ENCODE peak calls at places on chromosome 4, in five cellular contexts. V is NT2/D1, Q is HepG2, H is H1, L is GM12878. W is an unnamed sample.

GRCh38 chr4:80732010-80732409 is 298.5 kb upstream of the BMP3 start:
- DNase-seq in V (no peak), Q (no peak), H (no peak), L (no peak), W (no peak)

GRCh38 chr4:56134272-56134671 is 185.5 kb downstream of the CEP135 start:
- DNase-seq in V (no peak), Q (peak; percentile 68), H (no peak), L (no peak), W (no peak)

GRCh38 chr4:13559414-13559813 is 15.1 kb upstream of the NKX3-2 start:
- DNase-seq in V (no peak), Q (no peak), H (no peak), L (no peak), W (no peak)

GRCh38 chr4:81460837-81461233 is 10.9 kb downstream of the RASGEF1B start:
- DNase-seq in V (no peak), Q (no peak), H (no peak), L (no peak), W (no peak)

GRCh38 chr4:79585834-79586233 is 177.8 kb upstream of the GK2 start:
- DNase-seq in V (peak; percentile 18), Q (no peak), H (no peak), L (no peak), W (no peak)

GRCh38 chr4:58688603-58689002 is 1578.4 kb upstream of the IGFBP7 start:
- DNase-seq in V (no peak), Q (no peak), H (no peak), L (no peak), W (no peak)

GRCh38 chr4:7677799-7678301 is 243.1 kb upstream of the PSAPL1 start:
- DNase-seq in V (no peak), Q (no peak), H (no peak), L (no peak), W (no peak)

GRCh38 chr4:140254656-140255299 is 100.8 kb upstream of the MAML3 start:
- DNase-seq in V (no peak), Q (no peak), H (no peak), L (no peak), W (no peak)

GRCh38 chr4:55330241-55330640 is 15.8 kb upstream of the SRD5A3 start:
- DNase-seq in V (no peak), Q (no peak), H (no peak), L (no peak), W (no peak)

GRCh38 chr4:98222306-98222705 is 38.9 kb upstream of the RAP1GDS1 start:
- DNase-seq in V (no peak), Q (no peak), H (no peak), L (no peak), W (no peak)

GRCh38 chr4:13989496-13989895 is 362.0 kb upstream of the BOD1L1 start:
- DNase-seq in V (no peak), Q (no peak), H (no peak), L (no peak), W (no peak)

GRCh38 chr4:4443821-4444220 is 56.9 kb downstream of the NSG1 start:
- DNase-seq in V (no peak), Q (no peak), H (no peak), L (no peak), W (no peak)

DNA sequence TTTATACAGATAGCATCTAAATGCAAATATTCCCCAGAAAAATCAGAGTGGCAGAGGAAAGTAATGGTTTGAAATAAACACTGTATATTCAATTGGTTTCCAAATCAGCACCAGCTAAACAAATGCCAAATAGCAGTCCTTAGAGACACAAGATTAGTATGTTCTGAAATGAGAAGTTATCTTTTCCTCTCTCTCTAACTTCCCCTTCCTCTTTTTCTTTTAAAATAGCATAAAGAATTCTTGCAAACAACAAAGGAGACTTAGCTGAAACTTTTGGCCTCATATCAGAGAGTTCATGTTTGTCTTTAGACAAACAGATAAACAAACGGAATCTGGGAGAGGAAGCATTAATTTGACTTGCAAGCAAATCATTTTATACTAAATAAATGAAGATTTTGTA is 398.9 kb downstream of the GBA3 start:
- DNase-seq in V (no peak), Q (no peak), H (no peak), L (no peak), W (no peak)
- TF ChIP-seq SUZ12 in V (no peak), Q (no peak), H (no peak), L (no peak), W (no peak)

DNA sequence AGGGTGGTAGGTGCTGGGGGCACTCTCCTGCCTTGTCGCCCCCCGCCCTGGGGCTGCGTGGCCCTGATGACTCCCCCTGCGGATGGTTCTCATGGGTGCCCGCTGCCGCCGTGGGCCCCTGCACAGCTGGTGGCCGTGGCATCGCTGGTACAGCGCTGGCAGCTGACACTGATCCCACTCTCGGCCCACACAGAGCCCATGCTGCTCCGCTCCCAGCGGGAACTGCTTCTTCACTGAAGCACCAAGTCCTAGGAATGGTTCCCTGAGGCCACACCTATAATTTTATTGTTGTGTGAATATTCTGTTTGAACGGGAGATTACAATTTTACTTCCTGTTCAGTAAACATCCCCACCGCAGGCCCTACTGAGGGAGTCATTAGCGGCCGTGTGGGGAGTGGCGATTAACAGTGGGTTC is 138.6 kb upstream of the NKX1-1 start:
- DNase-seq in V (no peak), Q (no peak), H (no peak), L (no peak), W (no peak)
- TF ChIP-seq SUZ12 in V (no peak), Q (no peak), H (no peak), L (no peak), W (no peak)

DNA sequence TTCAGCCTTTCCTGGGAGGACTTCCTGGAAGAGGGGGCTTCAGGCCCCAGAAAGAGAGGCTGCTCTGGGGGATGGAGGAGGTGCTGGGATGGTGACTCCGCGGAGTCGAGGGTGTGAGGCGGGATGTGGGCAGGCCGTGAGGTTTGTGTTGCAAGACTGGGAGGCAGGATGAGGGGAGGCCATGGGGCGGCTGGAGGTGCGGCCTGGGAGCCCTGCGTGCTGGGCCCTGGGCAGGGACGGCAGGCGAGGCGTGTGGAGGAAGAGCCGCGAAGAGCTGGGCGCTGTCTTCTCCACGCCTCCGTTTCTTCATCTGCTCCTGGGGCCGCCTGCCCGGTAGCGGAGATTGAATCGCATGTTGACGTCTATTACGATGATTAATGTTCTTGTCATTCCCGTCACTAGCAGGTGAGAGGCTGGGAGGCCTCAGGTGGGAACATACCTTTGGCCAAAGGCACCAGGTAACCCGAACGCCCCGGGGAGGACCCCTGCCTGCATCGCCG is 854 bp upstream of the FGFRL1 start:
- DNase-seq in V (no peak), Q (no peak), H (no peak), L (no peak), W (no peak)
- TF ChIP-seq SUZ12 in V (peak; percentile 64), Q (no peak), H (peak; percentile 69), L (no peak), W (no peak)

GRCh38 chr4:109215511-109215910 is 86.9 kb downstream of the COL25A1 start:
- DNase-seq in V (no peak), Q (no peak), H (no peak), L (no peak), W (no peak)

GRCh38 chr4:109216085-109216696 is 86.3 kb downstream of the COL25A1 start:
- DNase-seq in V (no peak), Q (no peak), H (no peak), L (no peak), W (no peak)

GRCh38 chr4:109211671-109212070 is 90.8 kb downstream of the COL25A1 start:
- DNase-seq in V (no peak), Q (no peak), H (no peak), L (no peak), W (no peak)

GRCh38 chr4:109213056-109213455 is 89.4 kb downstream of the COL25A1 start:
- DNase-seq in V (no peak), Q (no peak), H (no peak), L (no peak), W (no peak)

DNA sequence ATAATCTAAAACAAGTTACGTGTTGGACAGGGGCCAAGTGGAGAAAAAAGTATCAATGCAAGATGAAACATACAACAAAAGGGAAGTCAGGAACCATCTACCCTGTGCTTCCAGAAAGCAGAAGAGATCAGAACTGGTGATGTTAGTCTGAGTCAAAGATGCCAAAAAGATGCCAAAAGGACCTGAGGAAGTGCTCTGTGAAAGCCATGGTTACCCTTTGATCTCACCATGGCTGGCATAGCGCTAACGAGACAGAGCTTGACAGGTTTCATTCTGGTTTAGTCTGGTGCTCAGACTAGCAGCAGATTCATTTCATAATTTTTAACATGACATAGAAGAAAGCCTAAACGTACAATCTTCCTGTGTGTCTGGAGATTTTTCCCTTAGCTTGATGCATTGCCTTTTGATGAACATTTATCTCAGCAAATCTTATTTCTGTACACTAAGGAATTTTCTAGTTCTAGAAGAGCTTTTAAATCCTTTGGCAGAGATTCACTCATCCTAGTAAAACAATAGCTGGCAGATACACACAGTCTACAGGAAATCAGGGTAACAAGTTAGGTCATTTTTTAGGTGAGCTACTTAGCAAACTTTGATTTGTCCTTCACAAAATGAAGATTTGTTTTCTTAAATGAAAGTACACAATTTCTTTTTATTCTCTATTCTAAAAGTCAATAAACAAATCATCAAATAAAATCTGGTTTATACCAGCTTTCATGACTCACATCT is 87.7 kb downstream of the COL25A1 start:
- DNase-seq in V (no peak), Q (no peak), H (no peak), L (no peak), W (no peak)
- TF ChIP-seq SUZ12 in V (no peak), Q (no peak), H (no peak), L (no peak), W (no peak)

W was measured in HEK293T.